ENCODE peak calls at places on chromosomes 3 and 15, in five cellular contexts. E, N, K, O and U are unnamed samples.

GRCh38 chr3:194640829-194641228 is 7.6 kb upstream of the TMEM44 start:
- DNase-seq in E (no peak), N (peak; percentile 14), K (peak; percentile 16), O (no peak), U (no peak)

GRCh38 chr15:58467722-58468436 is 36.1 kb downstream of the LIPC start:
- DNase-seq in E (no peak), N (no peak), K (no peak), O (no peak), U (no peak)

GRCh38 chr15:71545223-71545760 is 265.1 kb upstream of the NR2E3 start:
- DNase-seq in E (no peak), N (no peak), K (no peak), O (no peak), U (no peak)

GRCh38 chr15:62068071-62068786 is 1.5 kb downstream of the C2CD4A start:
- DNase-seq in E (peak; percentile 21), N (peak; percentile 65), K (no peak), O (no peak), U (no peak)

GRCh38 chr3:43953814-43954241 is 263.1 kb downstream of the ABHD5 start:
- DNase-seq in E (no peak), N (no peak), K (no peak), O (no peak), U (no peak)

GRCh38 chr3:172341482-172342059 is 106.7 kb downstream of the GHSR start:
- DNase-seq in E (peak; percentile 50), N (no peak), K (no peak), O (no peak), U (peak; percentile 33)

GRCh38 chr3:129343643-129344360 is 65.1 kb downstream of the HMCES start:
- DNase-seq in E (no peak), N (no peak), K (no peak), O (no peak), U (no peak)

GRCh38 chr15:31040611-31041010 is 49.2 kb upstream of the MTMR10 start:
- DNase-seq in E (no peak), N (no peak), K (no peak), O (no peak), U (no peak)

GRCh38 chr3:15903776-15904720 is 106.3 kb upstream of the ANKRD28 start:
- DNase-seq in E (peak; percentile 59), N (no peak), K (no peak), O (no peak), U (no peak)

GRCh38 chr3:134663646-134664456 is 13.0 kb upstream of the KY start:
- DNase-seq in E (no peak), N (no peak), K (no peak), O (no peak), U (no peak)

GRCh38 chr3:7504886-7505775 is 644.2 kb downstream of the GRM7 start:
- DNase-seq in E (peak; percentile 89), N (no peak), K (no peak), O (no peak), U (peak; percentile 4)

GRCh38 chr3:141050913-141051632 is at the start of gene SPSB4:
- DNase-seq in E (peak; percentile 43), N (peak; percentile 94), K (no peak), O (no peak), U (peak; percentile 68)

GRCh38 chr15:67405208-67406191 is 115.4 kb upstream of the C15orf61 start:
- DNase-seq in E (peak; percentile 44), N (no peak), K (no peak), O (no peak), U (peak; percentile 19)

GRCh38 chr3:52056521-52056967 is at the start of gene DUSP7:
- DNase-seq in E (peak; percentile 74), N (peak; percentile 65), K (peak; percentile 41), O (peak; percentile 72), U (peak; percentile 38)

GRCh38 chr3:42149537-42150426 is 58.6 kb downstream of the TRAK1 start:
- DNase-seq in E (peak; percentile 16), N (no peak), K (no peak), O (no peak), U (peak; percentile 20)

DNA sequence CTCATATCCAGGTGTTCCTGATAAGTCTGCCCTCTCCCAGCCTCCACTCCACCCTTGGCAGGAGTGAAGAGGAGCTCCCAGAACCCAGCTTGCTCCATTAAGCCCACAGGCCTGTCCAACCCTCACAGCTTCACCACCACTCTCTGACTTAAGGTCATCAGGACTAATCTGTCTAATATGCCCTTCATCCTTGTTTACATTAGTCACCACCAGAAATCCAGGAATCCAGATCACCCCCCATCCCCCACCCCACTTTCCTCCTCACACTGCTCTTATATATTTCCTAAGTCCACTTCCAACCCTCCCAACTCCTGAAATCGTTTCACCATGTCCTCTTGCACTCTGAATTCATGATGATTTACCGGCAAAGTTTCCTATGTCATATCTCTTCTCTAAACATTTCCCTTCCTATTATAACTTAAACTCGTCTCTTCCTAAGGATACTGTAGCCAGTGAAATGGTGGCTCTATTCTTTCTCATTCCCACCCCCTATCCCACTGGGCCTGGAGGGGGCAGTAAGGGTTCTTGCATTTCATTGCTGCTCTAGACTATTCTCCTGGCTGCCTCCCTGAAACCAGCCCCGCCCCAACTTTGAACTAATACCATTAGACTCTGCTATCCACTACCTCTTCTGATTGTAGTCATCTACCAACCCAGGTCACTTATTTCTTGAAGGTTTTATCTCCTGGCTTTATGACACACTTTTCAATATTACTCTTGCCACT is 43.4 kb downstream of the PPP2R3A start:
- DNase-seq in E (no peak), N (peak; percentile 7), K (no peak), O (no peak), U (no peak)
- TF ChIP-seq CTCF in E (no peak), N (no peak), K (no peak), O (no peak), U (no peak)

DNA sequence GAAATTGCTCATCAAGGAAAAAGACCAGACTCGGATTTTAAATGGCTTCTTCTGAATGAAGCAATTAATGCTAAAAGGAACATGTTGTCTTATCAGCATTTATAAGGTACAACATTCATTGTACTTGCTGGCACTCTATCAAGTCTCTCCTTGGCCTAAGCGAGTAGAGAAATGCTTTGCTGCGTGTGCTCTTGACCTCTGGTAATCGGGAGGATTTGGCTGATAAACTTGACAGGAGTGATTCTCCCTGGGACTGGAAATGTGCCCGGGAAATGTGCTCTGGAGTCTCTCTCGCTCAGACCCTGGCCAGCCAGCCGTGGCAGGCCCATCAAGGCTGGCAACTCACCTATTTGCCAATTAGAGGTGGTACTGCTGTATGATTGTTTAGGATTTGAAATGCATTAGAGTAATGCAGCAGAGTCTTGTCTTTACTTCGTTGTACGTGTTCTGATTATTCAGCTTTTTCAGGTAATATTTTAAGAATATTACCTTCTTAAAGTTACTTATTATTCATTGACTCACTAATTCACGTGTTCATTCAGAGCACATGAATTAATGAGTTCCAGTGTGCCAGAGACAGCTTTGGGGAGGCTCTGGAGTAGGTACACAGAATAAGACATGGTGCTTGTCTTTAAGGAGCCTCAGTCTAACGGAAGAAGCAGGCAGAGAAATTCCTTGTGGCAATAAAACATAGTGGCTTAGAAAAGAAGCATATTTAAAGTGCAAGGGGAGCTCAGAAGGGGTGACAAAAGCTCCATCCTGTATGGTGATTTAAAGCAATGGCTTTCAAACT is 48.0 kb upstream of the TPRG1 start:
- DNase-seq in E (no peak), N (no peak), K (no peak), O (no peak), U (no peak)
- H3K27ac ChIP-seq in E (no peak overlapping the region), N (no peak overlapping the region), K (no peak overlapping the region), O (no peak overlapping the region), U (peak overlapping the region; percentile 54)

DNA sequence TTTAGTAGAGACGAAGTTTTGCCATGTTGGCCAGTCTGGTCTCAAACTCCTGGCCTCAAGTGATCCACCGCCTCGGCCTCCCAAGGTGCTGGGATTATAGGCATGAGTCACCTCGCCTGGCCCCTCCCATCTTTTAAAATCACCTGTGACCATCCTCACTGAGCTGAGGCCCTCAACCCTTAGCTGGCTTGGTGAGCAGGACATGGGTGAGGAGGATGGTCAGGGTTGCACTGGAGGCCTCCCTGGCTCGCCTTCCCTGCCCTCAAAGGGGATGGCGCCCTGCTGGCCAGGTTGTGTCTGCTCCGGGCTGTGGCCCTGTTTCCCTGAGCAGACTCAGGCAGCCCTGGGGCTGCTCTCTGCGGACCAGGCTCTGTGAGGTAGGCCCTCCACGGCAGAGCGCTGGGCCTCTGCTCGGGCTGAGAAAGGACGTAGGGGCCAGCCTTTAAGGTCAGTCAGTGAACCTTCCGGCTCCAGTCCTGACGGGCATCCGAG is 33.7 kb downstream of the SYNM start:
- DNase-seq in E (no peak), N (no peak), K (no peak), O (no peak), U (no peak)
- TF ChIP-seq CTCF in E (no peak), N (peak; percentile 5), K (no peak), O (no peak), U (no peak)

GRCh38 chr3:111084911-111085310 is 13.3 kb downstream of the NECTIN3 start:
- DNase-seq in E (no peak), N (no peak), K (no peak), O (no peak), U (no peak)

GRCh38 chr3:111087924-111088469 is 16.4 kb downstream of the NECTIN3 start:
- DNase-seq in E (no peak), N (no peak), K (no peak), O (no peak), U (no peak)
- H3K27ac ChIP-seq in E (no peak overlapping the region), N (no peak overlapping the region), K (no peak overlapping the region), O (no peak overlapping the region), U (no peak overlapping the region)

GRCh38 chr3:107855710-107856109 is 235.1 kb downstream of the CD47 start:
- DNase-seq in E (peak; percentile 36), N (no peak), K (no peak), O (no peak), U (no peak)
- TF ChIP-seq CTCF in E (no peak), N (peak; percentile 32), K (no peak), O (no peak), U (no peak)

DNA sequence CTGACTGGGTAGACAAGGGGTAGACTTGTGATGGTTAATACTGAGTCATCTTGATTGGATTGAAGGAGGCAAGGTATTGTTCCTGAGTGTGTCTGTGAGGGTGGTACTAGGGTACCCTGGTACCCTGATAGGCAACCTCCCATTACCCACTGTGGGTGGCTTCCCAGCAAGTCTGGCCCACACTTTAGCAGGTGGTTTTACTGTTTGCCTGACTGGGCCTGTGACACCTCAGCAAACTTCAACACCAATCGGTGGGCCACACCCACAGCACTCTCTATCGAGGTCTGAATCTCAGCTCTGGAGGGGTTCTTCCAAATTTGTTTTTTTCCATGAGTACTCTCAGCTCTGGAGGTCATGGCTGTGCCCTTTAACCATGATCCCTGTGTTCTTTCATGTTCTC is 24.6 kb upstream of the SH3GL3 start:
- DNase-seq in E (no peak), N (no peak), K (no peak), O (no peak), U (no peak)
- H3K27ac ChIP-seq in E (no peak overlapping the region), N (no peak overlapping the region), K (no peak overlapping the region), O (no peak overlapping the region), U (no peak overlapping the region)

DNA sequence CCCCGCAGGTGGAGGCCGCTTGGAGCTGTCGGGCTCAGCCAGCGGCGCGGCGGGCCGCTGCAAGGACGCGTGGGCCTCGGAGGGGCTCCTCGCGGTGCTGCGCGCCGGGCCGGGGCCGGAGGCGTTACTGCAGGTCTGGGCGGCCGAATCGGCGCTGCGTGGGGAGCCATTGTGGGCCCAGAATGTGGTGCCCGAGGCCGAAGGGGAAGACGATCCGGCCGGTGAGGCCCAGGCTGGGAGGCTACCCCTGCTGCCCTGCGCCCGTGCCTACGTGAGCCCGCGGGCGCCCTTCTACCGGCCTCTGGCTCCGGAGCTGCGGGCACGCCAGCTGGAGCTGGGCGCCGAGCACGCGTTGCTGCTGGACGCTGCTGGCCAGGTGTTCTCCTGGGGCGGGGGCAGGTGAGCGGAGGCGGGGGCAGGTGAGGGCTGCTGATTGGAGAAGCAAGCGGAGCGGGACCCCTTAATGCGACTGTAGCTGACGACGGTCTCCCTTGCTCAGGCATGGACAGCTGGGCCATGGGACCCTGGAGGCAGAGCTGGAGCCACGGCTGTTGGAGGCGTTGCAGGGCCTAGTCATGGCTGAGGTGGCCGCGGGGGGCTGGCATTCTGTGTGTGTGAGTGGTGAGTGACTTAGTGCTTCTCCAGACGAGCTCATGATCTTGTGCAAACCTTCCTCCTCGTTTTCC is 2.6 kb downstream of the RCCD1 start:
- DNase-seq in E (no peak), N (no peak), K (no peak), O (no peak), U (peak; percentile 30)
- TF ChIP-seq CTCF in E (no peak), N (no peak), K (no peak), O (no peak), U (no peak)